ENCODE peak calls at places on chromosomes 6 and 20, in nine cellular contexts. One of them, this sample, is unnamed.

GRCh38 chr6:109945091-109945490 is 33.0 kb upstream of the GPR6 start:
- DNase-seq in activated T-cell treated with anti-CD3 and anti-CD28 coated beads, Interleukin-2, amount 50 U/mL, for 72 hours: no peak
- DNase-seq in COR-L47: no peak
- DNase-seq in NCI-H69: no peak
- DNase-seq in skeletal muscle cell: no peak
- DNase-seq in C1 segment of cervical spinal cord: no peak
- DNase-seq in left ventricle myocardium superior: no peak
- DNase-seq in activated CD8-positive, alpha-beta memory T cell treated with anti-CD3 and anti-CD28 coated beads, Interleukin-2, amount 50 U/mL, for 4 hours: no peak
- DNase-seq in activated naive CD4-positive, alpha-beta T cell treated with anti-CD3 and anti-CD28 coated beads, Interleukin-2, amount 50 U/mL, for 16 hours: no peak
- DNase-seq in this sample: no peak

GRCh38 chr20:10562929-10563328 is 110.9 kb downstream of the JAG1 start:
- DNase-seq in activated T-cell treated with anti-CD3 and anti-CD28 coated beads, Interleukin-2, amount 50 U/mL, for 72 hours: no peak
- DNase-seq in activated naive CD4-positive, alpha-beta T cell treated with anti-CD3 and anti-CD28 coated beads, Interleukin-2, amount 50 U/mL, for 16 hours: no peak
- DNase-seq in skeletal muscle cell: no peak
- DNase-seq in C1 segment of cervical spinal cord: no peak
- DNase-seq in left ventricle myocardium superior: no peak
- DNase-seq in NCI-H69: no peak
- DNase-seq in COR-L47: no peak
- DNase-seq in activated CD8-positive, alpha-beta memory T cell treated with anti-CD3 and anti-CD28 coated beads, Interleukin-2, amount 50 U/mL, for 4 hours: no peak
- DNase-seq in this sample: no peak

GRCh38 chr20:38872491-38873049 is 53.6 kb upstream of the FAM83D start:
- DNase-seq in activated CD8-positive, alpha-beta memory T cell treated with anti-CD3 and anti-CD28 coated beads, Interleukin-2, amount 50 U/mL, for 4 hours: no peak
- DNase-seq in skeletal muscle cell: no peak
- DNase-seq in activated naive CD4-positive, alpha-beta T cell treated with anti-CD3 and anti-CD28 coated beads, Interleukin-2, amount 50 U/mL, for 16 hours: peak; percentile 24
- DNase-seq in left ventricle myocardium superior: no peak
- DNase-seq in NCI-H69: no peak
- DNase-seq in activated T-cell treated with anti-CD3 and anti-CD28 coated beads, Interleukin-2, amount 50 U/mL, for 72 hours: no peak
- DNase-seq in C1 segment of cervical spinal cord: no peak
- DNase-seq in COR-L47: no peak
- DNase-seq in this sample: peak; percentile 56

GRCh38 chr20:58713801-58714339 is 21.3 kb downstream of the NPEPL1 start:
- DNase-seq in skeletal muscle cell: no peak
- DNase-seq in left ventricle myocardium superior: no peak
- DNase-seq in C1 segment of cervical spinal cord: no peak
- DNase-seq in activated CD8-positive, alpha-beta memory T cell treated with anti-CD3 and anti-CD28 coated beads, Interleukin-2, amount 50 U/mL, for 4 hours: no peak
- DNase-seq in activated T-cell treated with anti-CD3 and anti-CD28 coated beads, Interleukin-2, amount 50 U/mL, for 72 hours: peak; percentile 0
- DNase-seq in COR-L47: no peak
- DNase-seq in activated naive CD4-positive, alpha-beta T cell treated with anti-CD3 and anti-CD28 coated beads, Interleukin-2, amount 50 U/mL, for 16 hours: peak; percentile 11
- DNase-seq in NCI-H69: no peak
- DNase-seq in this sample: no peak

GRCh38 chr6:135555550-135555949 is 58.0 kb upstream of the AHI1 start:
- DNase-seq in NCI-H69: no peak
- DNase-seq in COR-L47: no peak
- DNase-seq in left ventricle myocardium superior: no peak
- DNase-seq in C1 segment of cervical spinal cord: no peak
- DNase-seq in activated T-cell treated with anti-CD3 and anti-CD28 coated beads, Interleukin-2, amount 50 U/mL, for 72 hours: no peak
- DNase-seq in skeletal muscle cell: no peak
- DNase-seq in activated CD8-positive, alpha-beta memory T cell treated with anti-CD3 and anti-CD28 coated beads, Interleukin-2, amount 50 U/mL, for 4 hours: no peak
- DNase-seq in activated naive CD4-positive, alpha-beta T cell treated with anti-CD3 and anti-CD28 coated beads, Interleukin-2, amount 50 U/mL, for 16 hours: no peak
- DNase-seq in this sample: no peak

GRCh38 chr6:66623050-66623449 is 916.0 kb upstream of the EYS start:
- DNase-seq in activated CD8-positive, alpha-beta memory T cell treated with anti-CD3 and anti-CD28 coated beads, Interleukin-2, amount 50 U/mL, for 4 hours: no peak
- DNase-seq in skeletal muscle cell: no peak
- DNase-seq in left ventricle myocardium superior: no peak
- DNase-seq in COR-L47: no peak
- DNase-seq in C1 segment of cervical spinal cord: no peak
- DNase-seq in activated T-cell treated with anti-CD3 and anti-CD28 coated beads, Interleukin-2, amount 50 U/mL, for 72 hours: no peak
- DNase-seq in activated naive CD4-positive, alpha-beta T cell treated with anti-CD3 and anti-CD28 coated beads, Interleukin-2, amount 50 U/mL, for 16 hours: no peak
- DNase-seq in NCI-H69: no peak
- DNase-seq in this sample: no peak

GRCh38 chr20:38290829-38291581 is 13.0 kb upstream of the BPI start:
- DNase-seq in activated naive CD4-positive, alpha-beta T cell treated with anti-CD3 and anti-CD28 coated beads, Interleukin-2, amount 50 U/mL, for 16 hours: no peak
- DNase-seq in activated T-cell treated with anti-CD3 and anti-CD28 coated beads, Interleukin-2, amount 50 U/mL, for 72 hours: no peak
- DNase-seq in COR-L47: no peak
- DNase-seq in activated CD8-positive, alpha-beta memory T cell treated with anti-CD3 and anti-CD28 coated beads, Interleukin-2, amount 50 U/mL, for 4 hours: no peak
- DNase-seq in NCI-H69: peak; percentile 39
- DNase-seq in skeletal muscle cell: no peak
- DNase-seq in C1 segment of cervical spinal cord: no peak
- DNase-seq in left ventricle myocardium superior: peak; percentile 72
- DNase-seq in this sample: peak; percentile 11

GRCh38 chr20:58457083-58457680 is 58.0 kb downstream of the APCDD1L start:
- DNase-seq in NCI-H69: peak; percentile 21
- DNase-seq in COR-L47: no peak
- DNase-seq in activated CD8-positive, alpha-beta memory T cell treated with anti-CD3 and anti-CD28 coated beads, Interleukin-2, amount 50 U/mL, for 4 hours: no peak
- DNase-seq in activated T-cell treated with anti-CD3 and anti-CD28 coated beads, Interleukin-2, amount 50 U/mL, for 72 hours: no peak
- DNase-seq in skeletal muscle cell: peak; percentile 87
- DNase-seq in activated naive CD4-positive, alpha-beta T cell treated with anti-CD3 and anti-CD28 coated beads, Interleukin-2, amount 50 U/mL, for 16 hours: no peak
- DNase-seq in left ventricle myocardium superior: no peak
- DNase-seq in C1 segment of cervical spinal cord: no peak
- DNase-seq in this sample: no peak

GRCh38 chr20:4910951-4911350 is 90.4 kb downstream of the SLC23A2 start:
- DNase-seq in activated T-cell treated with anti-CD3 and anti-CD28 coated beads, Interleukin-2, amount 50 U/mL, for 72 hours: no peak
- DNase-seq in activated CD8-positive, alpha-beta memory T cell treated with anti-CD3 and anti-CD28 coated beads, Interleukin-2, amount 50 U/mL, for 4 hours: no peak
- DNase-seq in COR-L47: no peak
- DNase-seq in activated naive CD4-positive, alpha-beta T cell treated with anti-CD3 and anti-CD28 coated beads, Interleukin-2, amount 50 U/mL, for 16 hours: no peak
- DNase-seq in skeletal muscle cell: no peak
- DNase-seq in NCI-H69: no peak
- DNase-seq in left ventricle myocardium superior: no peak
- DNase-seq in C1 segment of cervical spinal cord: no peak
- DNase-seq in this sample: no peak

GRCh38 chr20:32539817-32540675 is 45.1 kb downstream of the NOL4L start:
- DNase-seq in NCI-H69: no peak
- DNase-seq in C1 segment of cervical spinal cord: no peak
- DNase-seq in activated CD8-positive, alpha-beta memory T cell treated with anti-CD3 and anti-CD28 coated beads, Interleukin-2, amount 50 U/mL, for 4 hours: peak; percentile 58
- DNase-seq in activated naive CD4-positive, alpha-beta T cell treated with anti-CD3 and anti-CD28 coated beads, Interleukin-2, amount 50 U/mL, for 16 hours: peak; percentile 50
- DNase-seq in left ventricle myocardium superior: peak; percentile 28
- DNase-seq in COR-L47: no peak
- DNase-seq in activated T-cell treated with anti-CD3 and anti-CD28 coated beads, Interleukin-2, amount 50 U/mL, for 72 hours: peak; percentile 81
- DNase-seq in skeletal muscle cell: no peak
- DNase-seq in this sample: peak; percentile 87

GRCh38 chr6:46937623-46938022 is 15.9 kb upstream of the ADGRF5 start:
- DNase-seq in activated CD8-positive, alpha-beta memory T cell treated with anti-CD3 and anti-CD28 coated beads, Interleukin-2, amount 50 U/mL, for 4 hours: no peak
- DNase-seq in NCI-H69: no peak
- DNase-seq in left ventricle myocardium superior: no peak
- DNase-seq in C1 segment of cervical spinal cord: no peak
- DNase-seq in COR-L47: no peak
- DNase-seq in skeletal muscle cell: no peak
- DNase-seq in activated naive CD4-positive, alpha-beta T cell treated with anti-CD3 and anti-CD28 coated beads, Interleukin-2, amount 50 U/mL, for 16 hours: no peak
- DNase-seq in activated T-cell treated with anti-CD3 and anti-CD28 coated beads, Interleukin-2, amount 50 U/mL, for 72 hours: no peak
- DNase-seq in this sample: no peak

GRCh38 chr6:95517004-95517403 is 60.3 kb upstream of the MANEA start:
- DNase-seq in COR-L47: no peak
- DNase-seq in skeletal muscle cell: no peak
- DNase-seq in NCI-H69: no peak
- DNase-seq in activated naive CD4-positive, alpha-beta T cell treated with anti-CD3 and anti-CD28 coated beads, Interleukin-2, amount 50 U/mL, for 16 hours: no peak
- DNase-seq in left ventricle myocardium superior: no peak
- DNase-seq in activated T-cell treated with anti-CD3 and anti-CD28 coated beads, Interleukin-2, amount 50 U/mL, for 72 hours: no peak
- DNase-seq in C1 segment of cervical spinal cord: no peak
- DNase-seq in activated CD8-positive, alpha-beta memory T cell treated with anti-CD3 and anti-CD28 coated beads, Interleukin-2, amount 50 U/mL, for 4 hours: no peak
- DNase-seq in this sample: no peak

GRCh38 chr6:7198833-7199800 is 91.4 kb downstream of the RREB1 start:
- DNase-seq in C1 segment of cervical spinal cord: no peak
- DNase-seq in left ventricle myocardium superior: no peak
- DNase-seq in activated T-cell treated with anti-CD3 and anti-CD28 coated beads, Interleukin-2, amount 50 U/mL, for 72 hours: no peak
- DNase-seq in activated CD8-positive, alpha-beta memory T cell treated with anti-CD3 and anti-CD28 coated beads, Interleukin-2, amount 50 U/mL, for 4 hours: no peak
- DNase-seq in COR-L47: no peak
- DNase-seq in activated naive CD4-positive, alpha-beta T cell treated with anti-CD3 and anti-CD28 coated beads, Interleukin-2, amount 50 U/mL, for 16 hours: no peak
- DNase-seq in skeletal muscle cell: no peak
- DNase-seq in NCI-H69: no peak
- DNase-seq in this sample: no peak

GRCh38 chr20:53550590-53551187 is 43.0 kb downstream of the ZNF217 start:
- DNase-seq in NCI-H69: no peak
- DNase-seq in activated CD8-positive, alpha-beta memory T cell treated with anti-CD3 and anti-CD28 coated beads, Interleukin-2, amount 50 U/mL, for 4 hours: no peak
- DNase-seq in COR-L47: no peak
- DNase-seq in activated naive CD4-positive, alpha-beta T cell treated with anti-CD3 and anti-CD28 coated beads, Interleukin-2, amount 50 U/mL, for 16 hours: no peak
- DNase-seq in C1 segment of cervical spinal cord: no peak
- DNase-seq in activated T-cell treated with anti-CD3 and anti-CD28 coated beads, Interleukin-2, amount 50 U/mL, for 72 hours: no peak
- DNase-seq in left ventricle myocardium superior: no peak
- DNase-seq in skeletal muscle cell: no peak
- DNase-seq in this sample: no peak

GRCh38 chr6:163777379-163777686 is 362.8 kb downstream of the QKI start:
- DNase-seq in activated naive CD4-positive, alpha-beta T cell treated with anti-CD3 and anti-CD28 coated beads, Interleukin-2, amount 50 U/mL, for 16 hours: no peak
- DNase-seq in C1 segment of cervical spinal cord: no peak
- DNase-seq in skeletal muscle cell: no peak
- DNase-seq in activated CD8-positive, alpha-beta memory T cell treated with anti-CD3 and anti-CD28 coated beads, Interleukin-2, amount 50 U/mL, for 4 hours: no peak
- DNase-seq in activated T-cell treated with anti-CD3 and anti-CD28 coated beads, Interleukin-2, amount 50 U/mL, for 72 hours: no peak
- DNase-seq in left ventricle myocardium superior: no peak
- DNase-seq in COR-L47: no peak
- DNase-seq in NCI-H69: no peak
- DNase-seq in this sample: no peak

GRCh38 chr20:38805502-38805957 is at the start of gene PPP1R16B:
- DNase-seq in C1 segment of cervical spinal cord: peak; percentile 73
- DNase-seq in left ventricle myocardium superior: peak; percentile 75
- DNase-seq in activated naive CD4-positive, alpha-beta T cell treated with anti-CD3 and anti-CD28 coated beads, Interleukin-2, amount 50 U/mL, for 16 hours: peak; percentile 77
- DNase-seq in skeletal muscle cell: no peak
- DNase-seq in activated CD8-positive, alpha-beta memory T cell treated with anti-CD3 and anti-CD28 coated beads, Interleukin-2, amount 50 U/mL, for 4 hours: peak; percentile 86
- DNase-seq in activated T-cell treated with anti-CD3 and anti-CD28 coated beads, Interleukin-2, amount 50 U/mL, for 72 hours: peak; percentile 89
- DNase-seq in COR-L47: no peak
- DNase-seq in NCI-H69: peak; percentile 54
- DNase-seq in this sample: peak; percentile 85

GRCh38 chr20:11076434-11076833 is 402.6 kb upstream of the JAG1 start:
- DNase-seq in skeletal muscle cell: no peak
- DNase-seq in COR-L47: peak; percentile 67
- DNase-seq in activated naive CD4-positive, alpha-beta T cell treated with anti-CD3 and anti-CD28 coated beads, Interleukin-2, amount 50 U/mL, for 16 hours: no peak
- DNase-seq in left ventricle myocardium superior: no peak
- DNase-seq in C1 segment of cervical spinal cord: no peak
- DNase-seq in activated T-cell treated with anti-CD3 and anti-CD28 coated beads, Interleukin-2, amount 50 U/mL, for 72 hours: no peak
- DNase-seq in activated CD8-positive, alpha-beta memory T cell treated with anti-CD3 and anti-CD28 coated beads, Interleukin-2, amount 50 U/mL, for 4 hours: no peak
- DNase-seq in NCI-H69: peak; percentile 98
- DNase-seq in this sample: no peak

GRCh38 chr6:106377061-106377540 is 16.6 kb downstream of the CRYBG1 start:
- DNase-seq in activated naive CD4-positive, alpha-beta T cell treated with anti-CD3 and anti-CD28 coated beads, Interleukin-2, amount 50 U/mL, for 16 hours: no peak
- DNase-seq in NCI-H69: no peak
- DNase-seq in activated T-cell treated with anti-CD3 and anti-CD28 coated beads, Interleukin-2, amount 50 U/mL, for 72 hours: no peak
- DNase-seq in left ventricle myocardium superior: no peak
- DNase-seq in skeletal muscle cell: peak; percentile 24
- DNase-seq in C1 segment of cervical spinal cord: no peak
- DNase-seq in COR-L47: no peak
- DNase-seq in activated CD8-positive, alpha-beta memory T cell treated with anti-CD3 and anti-CD28 coated beads, Interleukin-2, amount 50 U/mL, for 4 hours: no peak
- DNase-seq in this sample: no peak

GRCh38 chr6:160284575-160284974 is 26.0 kb upstream of the SLC22A2 start:
- DNase-seq in COR-L47: no peak
- DNase-seq in activated naive CD4-positive, alpha-beta T cell treated with anti-CD3 and anti-CD28 coated beads, Interleukin-2, amount 50 U/mL, for 16 hours: no peak
- DNase-seq in left ventricle myocardium superior: no peak
- DNase-seq in activated T-cell treated with anti-CD3 and anti-CD28 coated beads, Interleukin-2, amount 50 U/mL, for 72 hours: no peak
- DNase-seq in activated CD8-positive, alpha-beta memory T cell treated with anti-CD3 and anti-CD28 coated beads, Interleukin-2, amount 50 U/mL, for 4 hours: no peak
- DNase-seq in C1 segment of cervical spinal cord: no peak
- DNase-seq in skeletal muscle cell: no peak
- DNase-seq in NCI-H69: no peak
- DNase-seq in this sample: no peak

GRCh38 chr6:11851405-11851804 is 72.8 kb upstream of the ADTRP start:
- DNase-seq in activated T-cell treated with anti-CD3 and anti-CD28 coated beads, Interleukin-2, amount 50 U/mL, for 72 hours: no peak
- DNase-seq in NCI-H69: no peak
- DNase-seq in activated CD8-positive, alpha-beta memory T cell treated with anti-CD3 and anti-CD28 coated beads, Interleukin-2, amount 50 U/mL, for 4 hours: no peak
- DNase-seq in skeletal muscle cell: peak; percentile 84
- DNase-seq in left ventricle myocardium superior: no peak
- DNase-seq in activated naive CD4-positive, alpha-beta T cell treated with anti-CD3 and anti-CD28 coated beads, Interleukin-2, amount 50 U/mL, for 16 hours: no peak
- DNase-seq in COR-L47: no peak
- DNase-seq in C1 segment of cervical spinal cord: no peak
- DNase-seq in this sample: no peak

GRCh38 chr6:15254074-15254975 is 8.5 kb downstream of the JARID2 start:
- DNase-seq in C1 segment of cervical spinal cord: peak; percentile 29
- DNase-seq in skeletal muscle cell: no peak
- DNase-seq in activated naive CD4-positive, alpha-beta T cell treated with anti-CD3 and anti-CD28 coated beads, Interleukin-2, amount 50 U/mL, for 16 hours: no peak
- DNase-seq in COR-L47: no peak
- DNase-seq in activated CD8-positive, alpha-beta memory T cell treated with anti-CD3 and anti-CD28 coated beads, Interleukin-2, amount 50 U/mL, for 4 hours: no peak
- DNase-seq in activated T-cell treated with anti-CD3 and anti-CD28 coated beads, Interleukin-2, amount 50 U/mL, for 72 hours: no peak
- DNase-seq in left ventricle myocardium superior: no peak
- DNase-seq in NCI-H69: peak; percentile 92
- DNase-seq in this sample: no peak

This sample was measured in activated CD4-positive, alpha-beta memory T cell treated with anti-CD3 and anti-CD28 coated beads for 36 hours.